ENCODE peak calls at places on chromosomes 12 and 14, in seven cellular contexts. X is tibial artery, W is PC-9, D is cardiac fibroblast, J is fibroblast of the aortic adventitia, L is retinal pigment epithelial cell, C is breast epithelium. M is an unnamed sample.

GRCh38 chr14:44701563-44702263 is 194.6 kb upstream of the FSCB start:
- DNase-seq in W (peak; percentile 9), J (peak; percentile 33), L (no peak), C (no peak), X (no peak), D (peak; percentile 0), M (no peak)

GRCh38 chr12:104650541-104650940 is 193.8 kb downstream of the CHST11 start:
- DNase-seq in J (no peak), L (no peak), W (no peak), C (no peak), X (no peak), D (no peak), M (no peak)

GRCh38 chr14:50520947-50521815 is 11.2 kb downstream of the MAP4K5 start:
- DNase-seq in X (no peak), C (no peak), D (peak; percentile 33), W (peak; percentile 36), J (peak; percentile 85), L (peak; percentile 86), M (no peak)

GRCh38 chr14:25050494-25051170 is 685 bp upstream of the STXBP6 start:
- DNase-seq in W (no peak), J (peak; percentile 80), C (no peak), X (no peak), D (peak; percentile 82), L (no peak), M (no peak)

GRCh38 chr12:1915082-1915968 is 3.1 kb downstream of the CACNA2D4 start:
- DNase-seq in C (peak; percentile 9), J (no peak), D (no peak), W (no peak), L (no peak), X (peak; percentile 54), M (no peak)

GRCh38 chr14:63777024-63777423 is 49.2 kb upstream of the SGPP1 start:
- DNase-seq in J (peak; percentile 55), D (peak; percentile 54), C (no peak), X (no peak), L (peak; percentile 25), W (no peak), M (peak; percentile 56)

GRCh38 chr14:71049435-71050147 is 142.3 kb downstream of the PCNX1 start:
- DNase-seq in X (no peak), W (no peak), J (peak; percentile 51), C (no peak), D (peak; percentile 43), L (no peak), M (no peak)

GRCh38 chr14:55131782-55132181 is 2.7 kb downstream of the LGALS3 start:
- DNase-seq in L (no peak), J (no peak), D (peak; percentile 49), C (no peak), W (no peak), X (no peak), M (no peak)

GRCh38 chr12:62291888-62292760 is 31.9 kb downstream of the USP15 start:
- DNase-seq in W (no peak), L (peak; percentile 17), C (no peak), X (no peak), D (no peak), J (no peak), M (peak; percentile 7)

GRCh38 chr12:124426594-124427550 is 132.0 kb downstream of the RFLNA start:
- DNase-seq in D (no peak), L (no peak), W (no peak), J (no peak), C (no peak), X (no peak), M (no peak)

GRCh38 chr12:106170285-106170684 is 31.5 kb upstream of the NUAK1 start:
- DNase-seq in X (no peak), L (no peak), D (peak; percentile 56), W (peak; percentile 4), J (peak; percentile 22), C (no peak), M (peak; percentile 31)

GRCh38 chr14:87869619-87870583 is 123.1 kb downstream of the GALC start:
- DNase-seq in D (no peak), L (no peak), C (no peak), W (no peak), J (peak; percentile 79), X (no peak), M (peak; percentile 73)

GRCh38 chr12:111984820-111985219 is 28.1 kb downstream of the TMEM116 start:
- DNase-seq in C (no peak), X (no peak), W (no peak), J (no peak), L (no peak), D (no peak), M (no peak)

DNA sequence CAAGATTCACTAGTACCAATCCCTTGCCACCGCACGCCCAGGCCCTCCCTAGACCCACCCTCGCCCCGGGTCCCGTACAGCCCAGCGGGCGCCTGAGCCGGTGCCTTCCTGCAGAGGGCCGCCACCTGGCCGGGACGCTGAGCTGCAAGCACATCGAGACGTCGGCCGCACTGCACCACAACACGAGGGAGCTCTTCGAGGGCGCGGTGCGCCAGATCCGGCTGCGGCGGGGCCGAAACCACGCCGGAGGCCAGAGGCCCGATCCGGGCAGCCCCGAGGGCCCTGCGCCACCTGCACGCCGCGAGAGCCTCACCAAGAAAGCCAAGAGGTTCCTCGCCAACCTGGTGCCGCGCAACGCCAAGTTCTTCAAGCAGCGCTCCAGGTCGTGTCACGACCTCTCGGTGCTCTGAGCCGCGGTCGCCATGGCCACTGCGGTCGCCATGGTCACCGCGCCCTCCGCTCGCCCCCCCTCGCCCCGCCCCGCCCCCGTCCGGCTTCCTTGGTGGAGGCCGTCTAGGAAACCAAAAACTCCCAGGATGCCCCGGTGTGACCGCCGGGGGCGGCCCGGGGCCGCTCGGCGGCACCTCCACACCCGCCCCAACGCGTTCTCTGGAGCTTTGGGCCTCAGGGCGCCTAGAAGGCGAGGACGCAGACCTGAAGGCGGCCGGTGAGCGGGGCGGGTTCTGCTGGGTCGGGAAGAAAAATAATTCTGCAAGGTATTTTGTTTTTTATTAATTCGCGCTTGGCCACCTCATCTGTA is 3.7 kb downstream of the REM2 start:
- DNase-seq in X (peak; percentile 84), L (peak; percentile 28), C (peak; percentile 73), W (peak; percentile 66), D (peak; percentile 65), J (peak; percentile 41), M (no peak)
- TF ChIP-seq CTCF in X (no peak), L (peak; percentile 24), C (peak; percentile 20), W (no peak), D (no peak), J (peak; percentile 0), M (peak; percentile 21)

DNA sequence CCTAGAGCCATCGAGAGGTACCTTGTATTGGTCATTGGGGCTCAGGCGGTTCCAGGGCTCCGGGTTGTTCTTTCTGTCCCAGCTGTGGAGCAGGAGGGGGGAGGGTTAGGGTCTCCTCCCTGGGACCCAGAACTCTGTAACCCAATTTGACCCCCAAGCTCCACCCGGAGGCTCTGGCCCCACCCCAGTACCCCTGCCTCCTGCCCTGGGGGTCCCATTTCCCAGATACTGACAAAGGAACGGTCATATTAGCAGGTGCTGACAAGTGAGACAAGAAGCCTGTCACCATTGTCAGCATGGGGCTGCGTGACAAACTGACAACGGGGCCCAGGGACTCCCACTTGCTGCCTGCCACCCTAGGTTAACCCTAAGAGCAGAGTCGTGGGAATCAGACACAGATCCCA is 6.2 kb downstream of the SHMT2 start:
- DNase-seq in L (no peak), X (no peak), J (no peak), D (no peak), W (no peak), C (no peak), M (no peak)
- H3K4me3 ChIP-seq in L (no peak overlapping the region), X (peak overlapping the region; percentile 49), J (peak overlapping the region; percentile 5), D (no peak overlapping the region), W (no peak overlapping the region), C (no peak overlapping the region), M (no peak overlapping the region)

GRCh38 chr12:115569694-115570093 is 707.8 kb downstream of the MED13L start:
- DNase-seq in D (no peak), C (no peak), X (no peak), L (no peak), W (no peak), J (no peak), M (no peak)
- TF ChIP-seq CTCF in D (no peak), C (no peak), X (no peak), L (no peak), W (no peak), J (no peak), M (no peak)

DNA sequence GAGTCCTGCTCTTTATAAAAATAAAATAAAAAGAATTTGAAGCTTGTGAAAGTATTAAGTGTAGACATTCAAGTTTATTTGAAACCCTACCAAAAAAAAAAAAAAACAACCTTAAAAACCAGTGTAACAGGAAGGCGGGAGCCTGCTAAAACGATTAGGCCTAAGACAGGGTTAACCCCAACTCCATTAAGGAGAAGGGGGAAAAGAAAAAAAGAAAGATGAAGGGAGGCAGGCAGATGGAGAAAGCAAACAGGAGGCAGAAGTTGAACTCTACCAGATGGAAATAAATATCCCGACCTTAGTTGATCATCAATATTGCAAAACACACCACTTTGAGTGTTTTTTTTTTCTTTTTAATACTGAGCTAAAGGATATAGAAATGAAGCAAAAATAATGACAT is 1.2 kb upstream of the BTG1 start:
- DNase-seq in L (no peak), C (no peak), J (peak; percentile 16), X (no peak), D (no peak), W (no peak), M (no peak)
- H3K4me3 ChIP-seq in L (peak overlapping the region; percentile 83), C (peak overlapping the region; percentile 100), J (peak overlapping the region; percentile 85), X (peak overlapping the region; percentile 97), D (peak overlapping the region; percentile 77), W (peak overlapping the region; percentile 86), M (peak overlapping the region; percentile 53)

GRCh38 chr12:79514730-79515525 is 175.8 kb downstream of the PAWR start:
- DNase-seq in J (no peak), L (no peak), D (peak; percentile 18), C (no peak), W (no peak), X (no peak), M (no peak)

GRCh38 chr12:79515526-79515935 is 175.2 kb downstream of the PAWR start:
- DNase-seq in L (no peak), J (peak; percentile 48), W (no peak), D (peak; percentile 37), X (no peak), C (no peak), M (no peak)

GRCh38 chr12:79517363-79517762 is 173.4 kb downstream of the PAWR start:
- DNase-seq in W (no peak), D (no peak), J (no peak), L (no peak), C (no peak), X (no peak), M (no peak)

GRCh38 chr12:79508622-79509021 is 182.1 kb downstream of the PAWR start:
- DNase-seq in J (no peak), W (no peak), L (no peak), D (no peak), C (no peak), X (no peak), M (no peak)

DNA sequence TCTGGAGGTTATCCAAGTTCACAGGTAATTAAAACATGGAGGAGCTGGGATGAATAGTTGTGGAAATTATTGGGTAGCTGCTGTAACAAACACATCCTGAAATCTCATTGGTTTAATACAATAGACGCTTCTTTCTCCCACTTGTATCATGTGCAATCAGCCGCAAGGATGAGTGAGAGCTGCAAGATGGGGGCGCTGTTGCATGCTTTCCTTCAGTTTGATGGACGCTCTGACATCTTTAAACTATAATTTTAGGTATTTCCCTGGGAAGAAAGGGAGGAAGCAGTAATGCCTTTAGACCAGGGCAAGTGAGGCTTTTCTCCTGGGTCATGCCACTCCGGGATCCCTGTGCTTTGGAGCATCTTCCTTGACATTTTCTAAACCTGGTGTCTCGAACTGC is 178.7 kb downstream of the PAWR start:
- DNase-seq in W (no peak), C (no peak), L (no peak), X (no peak), D (no peak), J (no peak), M (no peak)
- TF ChIP-seq CTCF in W (no peak), C (no peak), L (peak; percentile 46), X (no peak), D (peak; percentile 5), J (no peak), M (no peak)

M was measured in kidney epithelial cell.